ENCODE peak calls at places on chromosomes 1 and 21, in four cellular contexts. One of them, this sample, is unnamed.

GRCh38 chr21:43766734-43767497 is 9.2 kb downstream of the CSTB start:
- DNase-seq in PC-9: no peak
- DNase-seq in choroid plexus epithelial cell: peak; percentile 16
- DNase-seq in MM.1S: no peak
- DNase-seq in this sample: no peak

GRCh38 chr1:27004471-27005165 is 8.0 kb downstream of the TENT5B start:
- DNase-seq in PC-9: no peak
- DNase-seq in choroid plexus epithelial cell: peak; percentile 61
- DNase-seq in MM.1S: no peak
- DNase-seq in this sample: no peak

GRCh38 chr1:174448964-174449363 is 1.2 kb downstream of the GPR52 start:
- DNase-seq in MM.1S: no peak
- DNase-seq in PC-9: no peak
- DNase-seq in choroid plexus epithelial cell: peak; percentile 7
- DNase-seq in this sample: peak; percentile 49

GRCh38 chr21:26394341-26394740 is 178.7 kb downstream of the CYYR1 start:
- DNase-seq in choroid plexus epithelial cell: no peak
- DNase-seq in PC-9: no peak
- DNase-seq in MM.1S: no peak
- DNase-seq in this sample: no peak

GRCh38 chr1:78003882-78004718 is 639 bp upstream of the DNAJB4 start:
- DNase-seq in PC-9: peak; percentile 54
- DNase-seq in MM.1S: peak; percentile 75
- DNase-seq in choroid plexus epithelial cell: peak; percentile 84
- DNase-seq in this sample: peak; percentile 76

GRCh38 chr1:53048960-53049573 is 12.9 kb upstream of the PODN start:
- DNase-seq in choroid plexus epithelial cell: no peak
- DNase-seq in MM.1S: no peak
- DNase-seq in PC-9: no peak
- DNase-seq in this sample: no peak

GRCh38 chr1:25531082-25531461 is 12.3 kb upstream of the LDLRAP1 start:
- DNase-seq in MM.1S: no peak
- DNase-seq in choroid plexus epithelial cell: no peak
- DNase-seq in PC-9: no peak
- DNase-seq in this sample: no peak

GRCh38 chr1:179251675-179252074 is 22.2 kb upstream of the ABL2 start:
- DNase-seq in PC-9: no peak
- DNase-seq in MM.1S: no peak
- DNase-seq in choroid plexus epithelial cell: peak; percentile 82
- DNase-seq in this sample: peak; percentile 79

GRCh38 chr1:86541859-86542258 is 5.0 kb upstream of the CLCA4 start:
- DNase-seq in PC-9: no peak
- DNase-seq in choroid plexus epithelial cell: no peak
- DNase-seq in MM.1S: no peak
- DNase-seq in this sample: peak; percentile 6

GRCh38 chr1:97563926-97564325 is 356.9 kb downstream of the DPYD start:
- DNase-seq in choroid plexus epithelial cell: no peak
- DNase-seq in MM.1S: no peak
- DNase-seq in PC-9: no peak
- DNase-seq in this sample: peak; percentile 28

GRCh38 chr1:31872658-31873636 is 57.1 kb upstream of the SPOCD1 start:
- DNase-seq in MM.1S: no peak
- DNase-seq in choroid plexus epithelial cell: no peak
- DNase-seq in PC-9: peak; percentile 7
- DNase-seq in this sample: no peak

GRCh38 chr1:228857611-228858010 is 122.3 kb downstream of the RHOU start:
- DNase-seq in MM.1S: no peak
- DNase-seq in PC-9: no peak
- DNase-seq in choroid plexus epithelial cell: no peak
- DNase-seq in this sample: no peak

GRCh38 chr1:165444897-165445370 is at the start of gene RXRG:
- DNase-seq in PC-9: no peak
- DNase-seq in MM.1S: no peak
- DNase-seq in choroid plexus epithelial cell: no peak
- DNase-seq in this sample: peak; percentile 7

GRCh38 chr1:160083968-160084770 is 2.8 kb downstream of the KCNJ9 start:
- DNase-seq in MM.1S: peak; percentile 92
- DNase-seq in choroid plexus epithelial cell: peak; percentile 45
- DNase-seq in PC-9: no peak
- DNase-seq in this sample: peak; percentile 16

GRCh38 chr1:160284220-160284781 is 632 bp downstream of the PEX19 start:
- DNase-seq in PC-9: peak; percentile 29
- DNase-seq in MM.1S: peak; percentile 51
- DNase-seq in choroid plexus epithelial cell: peak; percentile 87
- DNase-seq in this sample: peak; percentile 78

GRCh38 chr1:212557739-212558664 is 50.6 kb upstream of the ATF3 start:
- DNase-seq in PC-9: peak; percentile 50
- DNase-seq in MM.1S: no peak
- DNase-seq in choroid plexus epithelial cell: peak; percentile 44
- DNase-seq in this sample: peak; percentile 33

GRCh38 chr1:117964290-117965038 is 34.9 kb downstream of the WDR3 start:
- DNase-seq in MM.1S: no peak
- DNase-seq in PC-9: no peak
- DNase-seq in choroid plexus epithelial cell: peak; percentile 27
- DNase-seq in this sample: peak; percentile 60

GRCh38 chr1:117971777-117972176 is 42.2 kb downstream of the WDR3 start:
- DNase-seq in MM.1S: no peak
- DNase-seq in choroid plexus epithelial cell: no peak
- DNase-seq in PC-9: no peak
- DNase-seq in this sample: no peak

GRCh38 chr1:117967900-117968299 is 38.4 kb downstream of the WDR3 start:
- DNase-seq in choroid plexus epithelial cell: peak; percentile 82
- DNase-seq in PC-9: peak; percentile 2
- DNase-seq in MM.1S: no peak
- DNase-seq in this sample: peak; percentile 59

GRCh38 chr1:117970251-117970650 is 40.7 kb downstream of the WDR3 start:
- DNase-seq in PC-9: no peak
- DNase-seq in choroid plexus epithelial cell: no peak
- DNase-seq in MM.1S: no peak
- DNase-seq in this sample: no peak

GRCh38 chr1:117967472-117967871 is 37.9 kb downstream of the WDR3 start:
- DNase-seq in PC-9: no peak
- DNase-seq in MM.1S: no peak
- DNase-seq in choroid plexus epithelial cell: peak; percentile 91
- DNase-seq in this sample: peak; percentile 71
- TF ChIP-seq CTCF in PC-9: peak; percentile 32
- TF ChIP-seq CTCF in MM.1S: no peak
- TF ChIP-seq CTCF in choroid plexus epithelial cell: peak; percentile 57
- TF ChIP-seq CTCF in this sample: peak; percentile 30

GRCh38 chr21:41317458-41317857 is 857 bp downstream of the FAM3B start:
- DNase-seq in choroid plexus epithelial cell: no peak
- DNase-seq in MM.1S: no peak
- DNase-seq in PC-9: no peak
- DNase-seq in this sample: no peak
- H3K4me3 ChIP-seq in choroid plexus epithelial cell: no peak overlapping the region
- H3K4me3 ChIP-seq in MM.1S: no peak overlapping the region
- H3K4me3 ChIP-seq in PC-9: no peak overlapping the region
- H3K4me3 ChIP-seq in this sample: no peak overlapping the region

GRCh38 chr1:15526490-15527339 is at the start of gene DNAJC16:
- DNase-seq in PC-9: peak; percentile 99
- DNase-seq in MM.1S: peak; percentile 100
- DNase-seq in choroid plexus epithelial cell: peak; percentile 100
- DNase-seq in this sample: peak; percentile 100
- TF ChIP-seq CTCF in PC-9: no peak
- TF ChIP-seq CTCF in MM.1S: peak; percentile 23
- TF ChIP-seq CTCF in choroid plexus epithelial cell: peak; percentile 37
- TF ChIP-seq CTCF in this sample: peak; percentile 36

DNA sequence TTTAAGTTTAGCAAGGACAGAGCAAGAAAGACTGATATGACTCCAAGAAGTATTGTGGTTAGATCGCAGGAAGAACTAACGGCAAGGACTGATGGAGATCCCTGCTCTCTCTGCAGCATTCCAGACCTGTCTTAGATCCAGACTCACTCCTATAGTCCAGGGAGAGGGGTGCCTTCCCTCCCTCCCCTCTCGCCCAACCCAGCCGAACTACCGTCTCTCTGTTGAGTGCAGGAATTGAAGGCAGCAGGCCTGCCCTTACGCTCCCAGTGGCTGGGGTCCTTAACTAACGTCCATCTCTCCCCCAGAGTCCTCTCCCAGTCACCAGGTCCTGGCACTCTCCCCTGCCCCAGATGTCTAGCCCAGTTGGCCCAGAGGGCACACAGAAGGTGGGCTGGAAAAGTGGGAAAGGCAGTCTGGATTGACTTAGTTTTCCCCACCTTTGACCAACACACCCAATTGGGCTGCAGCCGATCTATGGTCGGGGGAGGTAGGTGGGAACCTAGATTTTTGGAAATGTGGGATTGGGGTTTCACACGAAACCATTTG is 1.1 kb downstream of the CRABP2 start:
- DNase-seq in MM.1S: no peak
- DNase-seq in PC-9: no peak
- DNase-seq in choroid plexus epithelial cell: no peak
- DNase-seq in this sample: no peak
- H3K4me3 ChIP-seq in MM.1S: no peak overlapping the region
- H3K4me3 ChIP-seq in PC-9: peak overlapping the region; percentile 79
- H3K4me3 ChIP-seq in choroid plexus epithelial cell: peak overlapping the region; percentile 49
- H3K4me3 ChIP-seq in this sample: peak overlapping the region; percentile 79

DNA sequence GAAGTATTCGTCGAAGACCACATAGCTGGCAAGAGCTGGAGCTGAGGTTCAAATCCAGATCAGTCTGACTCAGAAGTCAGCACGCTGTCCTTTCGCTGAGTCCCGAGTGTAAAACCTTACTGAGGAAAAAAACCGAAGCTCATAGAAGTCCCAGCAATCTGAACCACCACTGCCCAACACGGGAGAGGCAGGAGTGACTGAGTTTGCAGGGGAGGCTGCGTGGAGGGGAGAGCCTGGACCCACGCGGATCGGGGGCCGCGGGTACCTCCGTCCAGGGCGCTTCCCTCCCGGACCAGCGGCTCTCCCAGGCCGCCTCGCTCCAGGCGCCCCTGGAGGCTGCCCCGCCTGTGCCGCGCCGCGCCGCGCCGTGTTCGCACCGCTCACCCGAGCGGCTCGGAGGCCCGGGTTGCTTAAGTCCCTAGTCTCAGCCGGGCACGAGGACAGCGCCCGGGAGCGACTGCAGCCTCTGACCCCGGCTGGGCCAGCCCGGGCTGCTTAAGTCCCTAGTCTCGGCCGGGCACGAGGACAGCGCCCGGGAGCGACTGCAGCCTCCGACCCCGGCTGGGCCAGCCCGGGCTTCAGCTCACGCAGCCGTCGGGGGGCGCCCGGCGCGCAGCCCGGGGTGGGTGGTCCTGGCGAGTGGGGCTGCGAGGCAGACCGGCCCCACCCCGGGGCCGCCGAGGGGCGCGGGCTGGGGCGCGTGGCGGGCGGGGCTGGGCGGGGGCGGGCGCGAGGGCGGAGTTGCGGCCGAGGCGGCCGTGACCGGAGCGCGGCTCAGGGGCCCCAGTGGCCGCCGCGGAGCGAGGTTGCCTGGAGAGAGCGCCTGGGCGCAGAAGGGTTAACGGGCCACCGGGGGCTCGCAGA is at the start of gene ADAMTSL4:
- DNase-seq in MM.1S: peak; percentile 59
- DNase-seq in PC-9: peak; percentile 71
- DNase-seq in choroid plexus epithelial cell: peak; percentile 78
- DNase-seq in this sample: peak; percentile 75
- TF ChIP-seq CTCF in MM.1S: peak; percentile 30
- TF ChIP-seq CTCF in PC-9: no peak
- TF ChIP-seq CTCF in choroid plexus epithelial cell: no peak
- TF ChIP-seq CTCF in this sample: peak; percentile 16

GRCh38 chr21:46287541-46287940 is 1.4 kb downstream of the YBEY start:
- DNase-seq in PC-9: no peak
- DNase-seq in choroid plexus epithelial cell: no peak
- DNase-seq in MM.1S: no peak
- DNase-seq in this sample: no peak
- H3K4me3 ChIP-seq in PC-9: peak overlapping the region; percentile 69
- H3K4me3 ChIP-seq in choroid plexus epithelial cell: no peak overlapping the region
- H3K4me3 ChIP-seq in MM.1S: no peak overlapping the region
- H3K4me3 ChIP-seq in this sample: no peak overlapping the region

DNA sequence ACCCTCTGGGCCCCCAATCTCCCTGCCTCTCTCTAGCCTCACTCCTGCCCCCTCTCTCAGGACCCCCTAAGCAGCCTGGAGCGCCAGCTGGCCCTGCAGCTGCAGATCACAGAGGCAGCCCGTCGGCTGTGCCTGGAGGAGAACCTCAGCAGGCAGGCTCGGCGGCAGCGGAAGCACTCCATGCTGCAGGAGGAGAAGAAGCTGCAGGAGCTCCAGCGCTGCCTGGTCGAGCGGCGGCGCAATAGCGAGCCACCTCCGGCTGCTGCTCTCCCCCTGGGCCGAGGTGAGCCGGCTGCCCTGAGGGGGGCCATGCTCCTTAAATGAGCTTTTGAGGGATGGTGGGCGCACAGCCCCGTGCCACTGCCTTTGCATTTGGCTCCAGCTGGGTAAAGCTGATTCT is 6.2 kb downstream of the INAVA start:
- DNase-seq in MM.1S: no peak
- DNase-seq in choroid plexus epithelial cell: no peak
- DNase-seq in PC-9: no peak
- DNase-seq in this sample: no peak
- TF ChIP-seq CTCF in MM.1S: no peak
- TF ChIP-seq CTCF in choroid plexus epithelial cell: no peak
- TF ChIP-seq CTCF in PC-9: no peak
- TF ChIP-seq CTCF in this sample: no peak

DNA sequence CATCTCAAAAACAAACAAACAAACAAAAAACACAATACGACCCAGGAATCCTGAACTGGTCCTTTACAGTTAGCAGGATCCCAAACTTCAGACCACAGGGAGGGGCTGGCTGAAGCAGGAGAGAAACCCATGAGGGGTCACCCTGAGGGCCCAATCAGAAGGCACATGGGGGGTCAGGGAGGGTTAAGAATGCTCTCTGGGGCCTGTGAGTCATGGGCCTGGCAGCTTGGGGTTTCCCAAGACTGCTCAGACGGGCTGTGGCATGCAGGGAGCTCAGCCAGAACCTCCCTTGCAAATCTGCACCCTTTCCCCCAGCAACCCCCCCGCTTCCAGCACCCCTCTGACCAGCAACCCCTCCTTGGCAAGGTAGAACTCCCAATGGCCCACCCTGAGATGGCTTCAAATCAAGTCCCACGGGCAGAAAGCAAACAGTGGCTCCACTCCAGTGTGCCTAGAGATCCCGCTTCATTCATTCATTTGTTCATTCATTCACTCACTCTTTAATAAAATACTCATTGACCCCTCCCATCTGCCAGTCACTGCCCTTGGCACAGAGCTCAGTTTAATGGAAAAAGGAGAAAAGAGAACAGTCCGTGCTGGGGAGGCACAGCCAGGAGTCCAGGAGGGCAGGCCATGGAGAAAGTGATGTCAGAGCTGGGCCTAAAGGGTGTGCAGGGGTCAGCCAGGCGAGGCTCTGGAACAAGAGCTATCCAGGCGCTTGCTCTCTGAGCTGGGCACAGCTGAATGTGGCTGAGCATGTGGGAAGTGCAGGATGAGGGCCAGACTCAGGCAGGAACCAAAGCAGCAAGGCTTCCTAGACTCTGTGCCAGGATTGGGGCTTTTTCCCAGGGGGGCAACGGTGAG is 8.2 kb downstream of the UQCRHL start:
- DNase-seq in MM.1S: no peak
- DNase-seq in PC-9: peak; percentile 92
- DNase-seq in choroid plexus epithelial cell: peak; percentile 98
- DNase-seq in this sample: peak; percentile 97
- H3K4me3 ChIP-seq in MM.1S: no peak overlapping the region
- H3K4me3 ChIP-seq in PC-9: peak overlapping the region; percentile 44
- H3K4me3 ChIP-seq in choroid plexus epithelial cell: no peak overlapping the region
- H3K4me3 ChIP-seq in this sample: no peak overlapping the region